ENCODE peak calls at places on chromosomes 13 and 19, in four cellular contexts. Y is dorsolateral prefrontal cortex, A is ovary, K is adipocyte. U is an unnamed sample.

GRCh38 chr19:45075215-45076028 is 856 bp downstream of the ZNF296 start:
- DNase-seq in Y (peak; percentile 55), A (no peak), K (peak; percentile 26), U (peak; percentile 89)

GRCh38 chr13:56861472-56861871 is 279.2 kb upstream of the PRR20A start:
- DNase-seq in Y (no peak), A (no peak), K (no peak), U (no peak)

GRCh38 chr13:24505256-24505655 is 7.3 kb downstream of the PARP4 start:
- DNase-seq in Y (no peak), A (no peak), K (no peak), U (no peak)

GRCh38 chr13:102772042-102772425 is 1.6 kb downstream of the TEX30 start:
- DNase-seq in Y (no peak), A (no peak), K (no peak), U (no peak)

GRCh38 chr13:89969996-89970709 is 1377.3 kb upstream of the MIR17HG start:
- DNase-seq in Y (no peak), A (no peak), K (no peak), U (no peak)

GRCh38 chr13:40466271-40466670 is 200.2 kb downstream of the FOXO1 start:
- DNase-seq in Y (no peak), A (no peak), K (no peak), U (no peak)

GRCh38 chr19:14167594-14168138 is 31.3 kb upstream of the ASF1B start:
- DNase-seq in Y (no peak), A (no peak), K (no peak), U (no peak)

GRCh38 chr19:42126565-42126964 is 5.7 kb downstream of the POU2F2 start:
- DNase-seq in Y (no peak), A (no peak), K (no peak), U (peak; percentile 53)

GRCh38 chr13:62933809-62934208 is 1518.2 kb upstream of the PCDH20 start:
- DNase-seq in Y (no peak), A (no peak), K (peak; percentile 1), U (no peak)

GRCh38 chr13:72384186-72384823 is 343.1 kb downstream of the MZT1 start:
- DNase-seq in Y (no peak), A (no peak), K (no peak), U (no peak)

GRCh38 chr19:32255566-32256295 is 89.7 kb upstream of the ZNF507 start:
- DNase-seq in Y (no peak), A (no peak), K (no peak), U (no peak)

GRCh38 chr19:32254128-32254527 is 91.3 kb upstream of the ZNF507 start:
- DNase-seq in Y (no peak), A (no peak), K (no peak), U (no peak)

GRCh38 chr19:32256341-32256975 is 89.0 kb upstream of the ZNF507 start:
- DNase-seq in Y (no peak), A (no peak), K (no peak), U (no peak)

GRCh38 chr19:32257326-32258073 is 87.9 kb upstream of the ZNF507 start:
- DNase-seq in Y (no peak), A (no peak), K (no peak), U (no peak)

DNA sequence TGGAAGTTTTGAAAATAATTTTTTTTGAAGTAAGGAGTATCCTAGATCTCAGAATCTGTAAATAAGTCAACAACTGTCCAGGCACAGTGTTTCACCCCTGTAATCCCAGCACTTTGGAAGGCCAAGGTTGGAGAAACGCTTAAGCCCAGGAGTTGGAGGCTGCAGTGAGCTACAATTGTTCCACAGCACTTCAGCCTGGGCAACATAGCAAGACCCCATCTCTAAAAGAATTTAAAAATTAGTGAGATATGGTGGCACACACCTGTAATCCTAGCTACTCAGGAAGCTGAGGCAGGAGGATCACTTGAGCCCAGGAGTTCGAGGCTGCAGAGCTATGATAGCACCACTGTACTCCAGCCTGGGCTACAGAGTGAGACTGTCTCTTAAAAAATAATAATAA is 87.2 kb upstream of the ZNF507 start:
- DNase-seq in Y (no peak), A (no peak), K (no peak), U (no peak)
- H3K27me3 ChIP-seq in Y (peaks cover 10% of the 10 kb centered on the region), A (no peaks in the 10 kb centered on the region), K (peaks cover 7% of the 10 kb centered on the region), U (no peaks in the 10 kb centered on the region)

DNA sequence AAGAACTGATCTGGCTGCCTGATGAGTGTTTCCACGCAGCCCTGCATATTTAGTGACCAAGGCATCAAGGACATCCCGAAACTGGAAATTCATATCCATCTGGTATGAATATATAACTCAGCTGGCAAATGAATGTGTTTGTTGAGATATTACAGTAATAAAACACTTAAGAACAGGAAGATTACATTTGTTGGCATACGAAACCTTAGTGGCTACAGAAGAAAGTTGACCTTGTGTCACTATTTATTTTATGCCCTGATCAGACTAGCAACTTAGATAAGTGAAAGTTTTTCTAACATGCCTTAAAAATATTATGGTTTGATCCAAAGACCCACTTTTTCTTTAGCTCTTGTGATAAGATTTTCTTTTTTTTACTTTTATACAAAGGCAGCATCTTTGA is 32.8 kb downstream of the RAP2A start:
- DNase-seq in Y (no peak), A (no peak), K (no peak), U (no peak)
- H3K27me3 ChIP-seq in Y (no peaks in the 10 kb centered on the region), A (no peaks in the 10 kb centered on the region), K (no peaks in the 10 kb centered on the region), U (no peaks in the 10 kb centered on the region)

GRCh38 chr19:3363841-3364500 is 2.4 kb upstream of the NFIC start:
- DNase-seq in Y (no peak), A (no peak), K (no peak), U (no peak)
- H3K27me3 ChIP-seq in Y (no peaks in the 10 kb centered on the region), A (no peaks in the 10 kb centered on the region), K (no peaks in the 10 kb centered on the region), U (no peaks in the 10 kb centered on the region)

DNA sequence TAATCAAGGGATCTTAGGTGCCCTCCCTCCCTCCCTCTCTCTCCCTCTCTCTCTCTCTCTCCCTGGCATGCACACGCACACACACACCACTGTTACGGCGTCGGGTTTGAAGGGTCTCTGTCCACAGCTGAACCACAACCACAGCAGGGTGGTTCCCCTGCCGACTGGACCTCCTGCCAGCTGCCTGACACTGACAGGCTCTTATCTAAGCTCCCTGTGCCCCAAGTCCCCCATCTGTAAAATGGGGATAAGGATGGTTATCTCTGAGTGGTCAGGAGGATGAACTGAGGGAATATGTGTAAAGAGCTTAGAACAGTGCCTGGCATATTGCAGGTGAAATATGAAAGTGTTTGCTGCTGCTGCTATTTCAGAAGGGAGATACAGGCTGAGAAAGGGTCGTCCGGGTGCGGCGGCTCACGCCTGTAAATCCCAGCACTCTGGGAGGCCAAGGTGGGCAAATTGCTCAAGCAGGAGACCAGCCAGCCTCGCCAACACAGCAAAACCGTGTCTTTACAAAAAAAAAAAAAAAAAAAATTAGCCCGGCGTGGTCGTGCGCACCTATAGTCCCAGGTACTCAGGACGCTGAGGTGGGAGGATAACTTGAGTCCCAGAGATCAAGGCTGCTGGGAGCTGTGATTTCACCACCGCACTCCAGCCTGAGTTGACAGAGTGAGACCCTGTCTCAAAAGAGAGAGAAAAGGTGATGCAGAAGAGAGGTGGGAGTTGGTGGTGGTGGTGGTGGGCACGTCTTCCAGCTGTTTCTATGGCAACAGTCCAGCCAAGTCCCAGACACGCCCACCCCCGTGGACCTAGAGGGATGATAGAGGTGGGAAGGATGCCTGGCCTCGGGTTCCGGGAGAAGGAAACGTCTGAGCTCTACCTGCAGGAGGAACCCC is 972 bp upstream of the SHISA7 start:
- DNase-seq in Y (no peak), A (no peak), K (no peak), U (no peak)
- H3K27me3 ChIP-seq in Y (no peaks in the 10 kb centered on the region), A (no peaks in the 10 kb centered on the region), K (peaks cover 62% of the 10 kb centered on the region), U (peaks cover 3% of the 10 kb centered on the region)

DNA sequence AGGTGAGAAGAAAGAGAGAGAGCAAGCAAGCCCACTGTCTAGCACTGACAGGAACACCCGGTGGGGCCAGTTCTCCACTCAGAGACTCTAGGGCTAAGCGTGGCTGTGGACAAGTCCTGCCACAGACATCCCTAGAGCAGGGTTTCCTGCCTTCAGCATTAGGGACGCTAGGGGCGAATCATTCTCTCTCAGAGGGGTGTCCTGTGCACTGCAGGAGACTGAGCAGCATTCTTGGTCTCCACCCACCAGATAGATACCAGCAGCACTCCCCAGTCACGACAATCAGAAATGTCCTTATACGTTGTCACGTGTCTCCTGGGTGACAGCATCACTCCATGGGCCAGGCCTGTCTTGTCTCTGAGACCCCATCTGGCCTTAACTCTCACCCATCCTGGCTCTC is 1.5 kb downstream of the OR10H1 start:
- DNase-seq in Y (no peak), A (no peak), K (no peak), U (no peak)
- H3K27me3 ChIP-seq in Y (no peaks in the 10 kb centered on the region), A (no peaks in the 10 kb centered on the region), K (peaks cover 29% of the 10 kb centered on the region), U (no peaks in the 10 kb centered on the region)

GRCh38 chr19:39197808-39198207 is 1.0 kb downstream of the NCCRP1 start:
- DNase-seq in Y (no peak), A (no peak), K (no peak), U (no peak)

GRCh38 chr19:39199025-39199424 is 2.3 kb downstream of the NCCRP1 start:
- DNase-seq in Y (peak; percentile 70), A (peak; percentile 51), K (peak; percentile 52), U (no peak)

GRCh38 chr19:39196320-39196719 is 444 bp upstream of the NCCRP1 start:
- DNase-seq in Y (no peak), A (no peak), K (no peak), U (no peak)

GRCh38 chr19:39195755-39196154 is 1.0 kb upstream of the NCCRP1 start:
- DNase-seq in Y (no peak), A (no peak), K (no peak), U (no peak)

GRCh38 chr19:39196860-39197562 is at the start of gene NCCRP1:
- DNase-seq in Y (no peak), A (no peak), K (peak; percentile 7), U (no peak)
- H3K27me3 ChIP-seq in Y (peaks cover 23% of the 10 kb centered on the region), A (no peaks in the 10 kb centered on the region), K (peaks cover 47% of the 10 kb centered on the region), U (peaks cover 4% of the 10 kb centered on the region)

GRCh38 chr13:98874029-98874397 is 103.9 kb downstream of the DOCK9 start:
- DNase-seq in Y (no peak), A (no peak), K (no peak), U (no peak)

GRCh38 chr13:98875146-98875729 is 102.6 kb downstream of the DOCK9 start:
- DNase-seq in Y (no peak), A (no peak), K (no peak), U (no peak)

GRCh38 chr13:98871727-98872126 is 106.1 kb downstream of the DOCK9 start:
- DNase-seq in Y (no peak), A (no peak), K (no peak), U (no peak)

GRCh38 chr13:98869408-98870090 is 108.3 kb downstream of the DOCK9 start:
- DNase-seq in Y (no peak), A (peak; percentile 26), K (no peak), U (no peak)

GRCh38 chr13:98873377-98874028 is 104.4 kb downstream of the DOCK9 start:
- DNase-seq in Y (no peak), A (no peak), K (no peak), U (no peak)
- H3K27me3 ChIP-seq in Y (no peaks in the 10 kb centered on the region), A (no peaks in the 10 kb centered on the region), K (no peaks in the 10 kb centered on the region), U (no peaks in the 10 kb centered on the region)

GRCh38 chr19:38673030-38673429 is 25.6 kb downstream of the ACTN4 start:
- DNase-seq in Y (no peak), A (no peak), K (no peak), U (no peak)
- H3K27me3 ChIP-seq in Y (no peaks in the 10 kb centered on the region), A (no peaks in the 10 kb centered on the region), K (no peaks in the 10 kb centered on the region), U (no peaks in the 10 kb centered on the region)

DNA sequence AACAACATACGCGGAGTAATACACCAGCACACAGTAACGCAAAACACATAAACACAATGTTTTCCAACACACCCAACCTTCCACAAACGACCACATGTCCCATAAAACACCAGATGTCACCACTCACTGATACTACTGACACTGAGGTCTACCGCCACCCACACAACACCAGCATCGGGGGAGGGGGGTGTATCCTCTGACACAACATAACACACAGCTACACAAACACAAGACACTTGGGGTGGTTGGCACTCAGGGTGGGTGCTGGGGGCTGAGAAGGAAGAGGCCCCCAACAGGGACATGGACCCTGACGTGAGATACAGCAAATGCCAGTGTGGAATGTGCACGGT is 1.5 kb upstream of the KCNN4 start:
- DNase-seq in Y (no peak), A (no peak), K (no peak), U (no peak)
- H3K27me3 ChIP-seq in Y (no peaks in the 10 kb centered on the region), A (no peaks in the 10 kb centered on the region), K (no peaks in the 10 kb centered on the region), U (no peaks in the 10 kb centered on the region)

GRCh38 chr19:3028305-3029069 is 593 bp downstream of the TLE2 start:
- DNase-seq in Y (no peak), A (no peak), K (no peak), U (no peak)
- H3K27me3 ChIP-seq in Y (no peaks in the 10 kb centered on the region), A (no peaks in the 10 kb centered on the region), K (peaks cover 23% of the 10 kb centered on the region), U (peaks cover 1% of the 10 kb centered on the region)

U was measured in GM06990.